ENCODE peak calls at places on chromosome 6, in four cellular contexts. F is Calu3, D is ascending aorta, U is mesothelial cell of epicardium. N is an unnamed sample.

GRCh38 chr6:7053125-7053784 is 54.5 kb upstream of the RREB1 start:
- DNase-seq in F (no peak), D (no peak), U (no peak), N (no peak)

GRCh38 chr6:98848539-98849210 is 14.3 kb downstream of the POU3F2 start:
- DNase-seq in F (no peak), D (no peak), U (no peak), N (no peak)

GRCh38 chr6:158776737-158777136 is 42.4 kb downstream of the EZR start:
- DNase-seq in F (no peak), D (no peak), U (no peak), N (no peak)

GRCh38 chr6:110566346-110567125 is 90.1 kb upstream of the SLC22A16 start:
- DNase-seq in F (no peak), D (no peak), U (no peak), N (no peak)

GRCh38 chr6:74551896-74552295 is 654.0 kb downstream of the COL12A1 start:
- DNase-seq in F (no peak), D (no peak), U (no peak), N (no peak)

GRCh38 chr6:38367231-38367630 is 272.5 kb downstream of the BTBD9 start:
- DNase-seq in F (no peak), D (no peak), U (no peak), N (no peak)

GRCh38 chr6:156310701-156311100 is 466.5 kb upstream of the ARID1B start:
- DNase-seq in F (no peak), D (no peak), U (no peak), N (no peak)

GRCh38 chr6:79034865-79035264 is 43.2 kb downstream of the PHIP start:
- DNase-seq in F (no peak), D (no peak), U (no peak), N (no peak)

GRCh38 chr6:92790381-92790780 is 629.0 kb downstream of the EPHA7 start:
- DNase-seq in F (no peak), D (no peak), U (no peak), N (no peak)

GRCh38 chr6:157613011-157613522 is 210.0 kb upstream of the SNX9 start:
- DNase-seq in F (peak; percentile 38), D (no peak), U (no peak), N (no peak)

GRCh38 chr6:158040051-158040803 is 58.6 kb downstream of the SYNJ2 start:
- DNase-seq in F (peak; percentile 36), D (peak; percentile 83), U (no peak), N (peak; percentile 75)

GRCh38 chr6:115891704-115892225 is 168.9 kb downstream of the FRK start:
- DNase-seq in F (no peak), D (no peak), U (no peak), N (no peak)

GRCh38 chr6:95325858-95326257 is 251.5 kb upstream of the MANEA start:
- DNase-seq in F (no peak), D (no peak), U (no peak), N (no peak)

GRCh38 chr6:95286874-95287273 is 290.5 kb upstream of the MANEA start:
- DNase-seq in F (no peak), D (no peak), U (no peak), N (no peak)

GRCh38 chr6:133441491-133441890 is 200.3 kb downstream of the EYA4 start:
- DNase-seq in F (peak; percentile 11), D (no peak), U (no peak), N (no peak)

GRCh38 chr6:24719125-24719931 is at the start of gene C6orf62:
- DNase-seq in F (peak; percentile 62), D (no peak), U (no peak), N (peak; percentile 44)

GRCh38 chr6:109834595-109835437 is 143.3 kb upstream of the GPR6 start:
- DNase-seq in F (no peak), D (no peak), U (no peak), N (no peak)

GRCh38 chr6:6993503-6994237 is 114.1 kb upstream of the RREB1 start:
- DNase-seq in F (no peak), D (no peak), U (no peak), N (no peak)

GRCh38 chr6:79724816-79725215 is 93.7 kb downstream of the SH3BGRL2 start:
- DNase-seq in F (no peak), D (no peak), U (no peak), N (no peak)

GRCh38 chr6:113591896-113592827 is 265.0 kb upstream of the MARCKS start:
- DNase-seq in F (no peak), D (no peak), U (no peak), N (no peak)

GRCh38 chr6:69456086-69456485 is 340.7 kb downstream of the LMBRD1 start:
- DNase-seq in F (no peak), D (no peak), U (no peak), N (no peak)

GRCh38 chr6:24720131-24720603 is 1.2 kb upstream of the C6orf62 start:
- DNase-seq in F (peak; percentile 87), D (peak; percentile 82), U (peak; percentile 29), N (peak; percentile 68)

GRCh38 chr6:150667977-150668716 is 68.5 kb downstream of the PLEKHG1 start:
- DNase-seq in F (peak; percentile 86), D (peak; percentile 95), U (peak; percentile 73), N (no peak)

GRCh38 chr6:17418281-17419188 is 25.1 kb downstream of the CAP2 start:
- DNase-seq in F (no peak), D (no peak), U (no peak), N (no peak)

GRCh38 chr6:117605169-117605826 is 3.0 kb upstream of the GOPC start:
- DNase-seq in F (peak; percentile 59), D (no peak), U (no peak), N (peak; percentile 64)

GRCh38 chr6:169110934-169111602 is 142.6 kb downstream of the THBS2 start:
- DNase-seq in F (no peak), D (no peak), U (no peak), N (no peak)

GRCh38 chr6:6631526-6632276 is 43.2 kb downstream of the LY86 start:
- DNase-seq in F (no peak), D (no peak), U (no peak), N (no peak)

GRCh38 chr6:109302176-109302575 is 80.1 kb downstream of the CD164 start:
- DNase-seq in F (no peak), D (no peak), U (no peak), N (no peak)

GRCh38 chr6:38714239-38715015 is 684 bp upstream of the DNAH8 start:
- DNase-seq in F (no peak), D (no peak), U (no peak), N (peak; percentile 34)

GRCh38 chr6:46296586-46296985 is 125.8 kb upstream of the ENPP5 start:
- DNase-seq in F (no peak), D (no peak), U (no peak), N (no peak)

GRCh38 chr6:110296151-110297028 is 61.8 kb downstream of the METTL24 start:
- DNase-seq in F (no peak), D (no peak), U (no peak), N (no peak)

GRCh38 chr6:169212897-169213813 is 40.5 kb downstream of the THBS2 start:
- DNase-seq in F (peak; percentile 96), D (peak; percentile 94), U (peak; percentile 82), N (peak; percentile 79)

GRCh38 chr6:42659806-42660205 is 62.6 kb downstream of the PRPH2 start:
- DNase-seq in F (no peak), D (no peak), U (no peak), N (no peak)

GRCh38 chr6:163298079-163298807 is 116.3 kb upstream of the QKI start:
- DNase-seq in F (no peak), D (no peak), U (no peak), N (no peak)

GRCh38 chr6:46325561-46326525 is 155.1 kb upstream of the ENPP5 start:
- DNase-seq in F (no peak), D (no peak), U (no peak), N (peak; percentile 20)

GRCh38 chr6:135540207-135540877 is 42.8 kb upstream of the AHI1 start:
- DNase-seq in F (peak; percentile 1), D (no peak), U (no peak), N (no peak)
- TF ChIP-seq CTCF in F (no peak), D (no peak), U (no peak), N (no peak)

DNA sequence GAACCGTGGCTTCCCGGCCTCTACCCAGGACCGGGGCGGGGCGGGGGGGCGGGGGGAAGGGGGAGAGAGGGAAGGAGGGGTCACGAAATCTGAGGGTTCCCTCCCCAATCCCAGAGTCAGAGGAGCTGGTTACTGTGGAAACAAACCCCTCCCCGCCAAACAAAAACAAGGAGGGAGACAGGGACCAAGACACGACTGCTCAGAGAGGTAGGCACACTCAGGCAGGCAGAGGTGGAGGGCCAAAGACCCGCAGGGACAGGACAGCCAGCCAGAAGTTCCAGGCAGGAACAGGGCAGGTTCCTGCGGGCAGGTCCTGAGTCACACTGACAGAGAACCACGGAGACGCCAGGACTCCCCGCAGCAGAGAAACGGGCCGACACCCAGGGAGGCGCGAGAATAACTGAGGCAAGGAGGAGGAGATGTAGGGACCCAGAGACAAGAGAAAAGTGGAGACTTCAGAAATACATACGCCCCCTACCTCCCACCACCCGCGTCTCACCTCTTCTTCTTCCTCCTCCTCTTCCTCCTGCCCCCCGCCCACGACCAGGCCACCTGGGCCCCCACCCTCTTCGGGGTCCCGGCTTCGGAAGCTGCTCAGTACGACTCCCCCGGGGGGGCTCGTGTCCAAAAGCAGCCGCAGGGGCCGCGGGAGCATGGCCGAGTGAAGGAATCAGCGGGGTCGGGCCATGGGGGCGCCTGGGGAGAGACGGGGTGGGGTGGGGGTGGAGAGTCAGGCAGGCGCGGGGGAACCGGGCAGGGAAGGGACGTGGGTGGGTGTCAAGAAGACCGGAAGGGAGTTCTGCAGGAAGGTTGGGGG is 578 bp downstream of the RGL2 start:
- DNase-seq in F (peak; percentile 87), D (peak; percentile 88), U (no peak), N (peak; percentile 89)
- TF ChIP-seq CTCF in F (no peak), D (no peak), U (no peak), N (no peak)

GRCh38 chr6:154705471-154706113 is 27.6 kb upstream of the SCAF8 start:
- DNase-seq in F (no peak), D (no peak), U (no peak), N (no peak)
- TF ChIP-seq CTCF in F (no peak), D (peak; percentile 13), U (no peak), N (no peak)

DNA sequence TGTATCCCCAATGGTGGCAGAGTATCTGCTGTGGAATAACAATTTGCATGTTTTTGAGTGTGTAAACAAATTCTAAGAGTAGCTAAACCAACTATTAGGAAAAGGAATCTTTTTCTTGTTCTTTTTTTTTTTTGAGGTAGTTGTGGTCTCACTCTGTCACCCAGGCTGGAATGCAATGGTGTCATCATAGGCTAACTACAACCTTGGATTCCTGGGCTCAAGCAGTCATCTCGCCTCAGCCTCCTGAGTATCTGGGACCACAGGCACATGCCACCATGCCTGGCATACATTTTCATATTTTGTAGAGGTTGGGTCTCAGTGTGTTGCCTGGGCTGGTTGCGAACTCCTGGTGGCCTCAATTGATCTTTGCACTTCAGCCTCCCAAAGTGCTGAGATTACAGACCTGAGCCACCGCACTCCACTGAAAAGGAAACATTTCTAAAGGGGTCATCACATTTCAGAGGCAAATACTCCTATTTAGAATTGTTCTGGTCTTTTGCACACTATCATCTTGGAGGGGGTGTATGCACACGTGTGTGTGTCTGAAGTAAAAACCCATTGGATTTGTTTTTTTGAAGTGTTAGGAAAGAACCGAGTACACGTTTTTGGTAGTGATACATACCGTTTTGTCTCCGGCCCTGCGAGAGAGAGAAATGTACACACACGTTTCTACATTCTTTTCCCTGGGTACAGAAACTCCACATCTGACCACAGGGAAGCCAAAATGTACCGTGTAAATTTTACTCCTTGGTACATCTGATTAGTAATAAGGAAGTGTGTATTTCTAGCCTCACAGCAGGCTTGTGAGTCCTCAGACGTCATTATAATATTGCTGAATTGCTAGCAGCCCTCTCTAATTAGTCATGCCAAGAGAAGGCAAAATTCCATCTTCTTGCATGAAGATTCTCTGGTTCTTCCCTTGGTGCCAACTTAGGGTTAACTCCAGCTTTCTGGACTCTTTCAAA is 183.6 kb downstream of the JARID2 start:
- DNase-seq in F (no peak), D (no peak), U (no peak), N (no peak)
- TF ChIP-seq CTCF in F (no peak), D (no peak), U (no peak), N (no peak)